ENCODE peak calls at places on chromosomes 2 and 18, in six cellular contexts. One of them, this sample, is unnamed.

GRCh38 chr2:19644763-19645162 is 257.0 kb downstream of the TTC32 start:
- DNase-seq in heart right ventricle: no peak
- DNase-seq in fibroblast of mammary gland: no peak
- DNase-seq in effector memory CD4-positive, alpha-beta T cell: no peak
- DNase-seq in astrocyte: no peak
- DNase-seq in pancreas: no peak
- DNase-seq in this sample: no peak

GRCh38 chr2:29209551-29209950 is 94.3 kb downstream of the CLIP4 start:
- DNase-seq in heart right ventricle: no peak
- DNase-seq in fibroblast of mammary gland: no peak
- DNase-seq in effector memory CD4-positive, alpha-beta T cell: no peak
- DNase-seq in astrocyte: no peak
- DNase-seq in pancreas: no peak
- DNase-seq in this sample: no peak

GRCh38 chr18:55048892-55049291 is 89.6 kb upstream of the CCDC68 start:
- DNase-seq in heart right ventricle: no peak
- DNase-seq in fibroblast of mammary gland: peak; percentile 73
- DNase-seq in effector memory CD4-positive, alpha-beta T cell: no peak
- DNase-seq in astrocyte: peak; percentile 60
- DNase-seq in pancreas: no peak
- DNase-seq in this sample: no peak

GRCh38 chr2:177579486-177580036 is 187.0 kb downstream of the AGPS start:
- DNase-seq in heart right ventricle: no peak
- DNase-seq in fibroblast of mammary gland: no peak
- DNase-seq in effector memory CD4-positive, alpha-beta T cell: no peak
- DNase-seq in astrocyte: no peak
- DNase-seq in pancreas: no peak
- DNase-seq in this sample: no peak

GRCh38 chr2:10371441-10372194 is 68.9 kb downstream of the HPCAL1 start:
- DNase-seq in heart right ventricle: no peak
- DNase-seq in fibroblast of mammary gland: no peak
- DNase-seq in effector memory CD4-positive, alpha-beta T cell: no peak
- DNase-seq in astrocyte: no peak
- DNase-seq in pancreas: no peak
- DNase-seq in this sample: no peak

GRCh38 chr2:193808877-193809276 is 1614.1 kb upstream of the TMEFF2 start:
- DNase-seq in heart right ventricle: no peak
- DNase-seq in fibroblast of mammary gland: no peak
- DNase-seq in effector memory CD4-positive, alpha-beta T cell: no peak
- DNase-seq in astrocyte: no peak
- DNase-seq in pancreas: no peak
- DNase-seq in this sample: no peak

GRCh38 chr2:46871976-46872381 is 43.6 kb downstream of the MCFD2 start:
- DNase-seq in heart right ventricle: no peak
- DNase-seq in fibroblast of mammary gland: no peak
- DNase-seq in effector memory CD4-positive, alpha-beta T cell: no peak
- DNase-seq in astrocyte: no peak
- DNase-seq in pancreas: no peak
- DNase-seq in this sample: no peak

GRCh38 chr2:134231965-134232340 is 21.9 kb upstream of the MGAT5 start:
- DNase-seq in heart right ventricle: no peak
- DNase-seq in fibroblast of mammary gland: peak; percentile 76
- DNase-seq in effector memory CD4-positive, alpha-beta T cell: no peak
- DNase-seq in astrocyte: peak; percentile 76
- DNase-seq in pancreas: no peak
- DNase-seq in this sample: no peak

GRCh38 chr2:96413067-96413722 is 77.6 kb downstream of the NCAPH start:
- DNase-seq in heart right ventricle: no peak
- DNase-seq in fibroblast of mammary gland: no peak
- DNase-seq in effector memory CD4-positive, alpha-beta T cell: no peak
- DNase-seq in astrocyte: peak; percentile 20
- DNase-seq in pancreas: peak; percentile 27
- DNase-seq in this sample: no peak

GRCh38 chr2:237309011-237309410 is 105.0 kb downstream of the COL6A3 start:
- DNase-seq in heart right ventricle: no peak
- DNase-seq in fibroblast of mammary gland: no peak
- DNase-seq in effector memory CD4-positive, alpha-beta T cell: no peak
- DNase-seq in astrocyte: no peak
- DNase-seq in pancreas: no peak
- DNase-seq in this sample: no peak

GRCh38 chr2:181694271-181694670 is 14.0 kb upstream of the NEUROD1 start:
- DNase-seq in heart right ventricle: no peak
- DNase-seq in fibroblast of mammary gland: no peak
- DNase-seq in effector memory CD4-positive, alpha-beta T cell: no peak
- DNase-seq in astrocyte: no peak
- DNase-seq in pancreas: no peak
- DNase-seq in this sample: no peak

GRCh38 chr18:70892381-70892780 is 603.5 kb downstream of the SOCS6 start:
- DNase-seq in heart right ventricle: no peak
- DNase-seq in fibroblast of mammary gland: no peak
- DNase-seq in effector memory CD4-positive, alpha-beta T cell: no peak
- DNase-seq in astrocyte: no peak
- DNase-seq in pancreas: no peak
- DNase-seq in this sample: no peak
- H3K4me3 ChIP-seq in heart right ventricle: no peak overlapping the region
- H3K4me3 ChIP-seq in fibroblast of mammary gland: no peak overlapping the region
- H3K4me3 ChIP-seq in effector memory CD4-positive, alpha-beta T cell: no peak overlapping the region
- H3K4me3 ChIP-seq in astrocyte: no peak overlapping the region
- H3K4me3 ChIP-seq in pancreas: no peak overlapping the region
- H3K4me3 ChIP-seq in this sample: no peak overlapping the region

GRCh38 chr2:233062946-233063268 is 2.8 kb downstream of the INPP5D start:
- DNase-seq in heart right ventricle: no peak
- DNase-seq in fibroblast of mammary gland: no peak
- DNase-seq in effector memory CD4-positive, alpha-beta T cell: no peak
- DNase-seq in astrocyte: no peak
- DNase-seq in pancreas: no peak
- DNase-seq in this sample: no peak
- H3K4me3 ChIP-seq in heart right ventricle: peak overlapping the region; percentile 68
- H3K4me3 ChIP-seq in fibroblast of mammary gland: no peak overlapping the region
- H3K4me3 ChIP-seq in effector memory CD4-positive, alpha-beta T cell: peak overlapping the region; percentile 63
- H3K4me3 ChIP-seq in astrocyte: no peak overlapping the region
- H3K4me3 ChIP-seq in pancreas: no peak overlapping the region
- H3K4me3 ChIP-seq in this sample: no peak overlapping the region

DNA sequence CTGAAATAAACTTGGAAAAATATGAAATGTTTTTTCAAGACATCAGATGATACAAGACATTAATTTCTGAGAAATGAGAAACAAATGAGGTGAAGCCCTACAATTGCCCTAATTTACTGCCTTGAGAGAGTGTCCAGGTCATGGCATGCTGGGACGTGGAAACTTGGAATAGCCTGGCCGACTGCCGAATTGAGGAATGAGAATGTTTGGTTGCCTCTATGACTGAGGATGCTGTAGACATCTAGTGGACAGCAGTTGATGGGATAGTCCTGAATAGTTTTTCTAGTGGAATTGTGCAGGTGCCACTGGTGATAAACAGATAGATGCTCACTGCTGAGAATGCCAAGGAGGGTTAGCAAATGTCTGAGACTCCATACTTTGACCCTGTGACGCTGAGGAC is 56.4 kb upstream of the CWC22 start:
- DNase-seq in heart right ventricle: no peak
- DNase-seq in fibroblast of mammary gland: peak; percentile 46
- DNase-seq in effector memory CD4-positive, alpha-beta T cell: no peak
- DNase-seq in astrocyte: no peak
- DNase-seq in pancreas: no peak
- DNase-seq in this sample: no peak
- H3K4me3 ChIP-seq in heart right ventricle: no peak overlapping the region
- H3K4me3 ChIP-seq in fibroblast of mammary gland: no peak overlapping the region
- H3K4me3 ChIP-seq in effector memory CD4-positive, alpha-beta T cell: no peak overlapping the region
- H3K4me3 ChIP-seq in astrocyte: no peak overlapping the region
- H3K4me3 ChIP-seq in pancreas: no peak overlapping the region
- H3K4me3 ChIP-seq in this sample: no peak overlapping the region

GRCh38 chr2:106012591-106013347 is 181.3 kb downstream of the UXS1 start:
- DNase-seq in heart right ventricle: no peak
- DNase-seq in fibroblast of mammary gland: no peak
- DNase-seq in effector memory CD4-positive, alpha-beta T cell: no peak
- DNase-seq in astrocyte: no peak
- DNase-seq in pancreas: no peak
- DNase-seq in this sample: no peak
- H3K4me3 ChIP-seq in heart right ventricle: no peak overlapping the region
- H3K4me3 ChIP-seq in fibroblast of mammary gland: no peak overlapping the region
- H3K4me3 ChIP-seq in effector memory CD4-positive, alpha-beta T cell: no peak overlapping the region
- H3K4me3 ChIP-seq in astrocyte: no peak overlapping the region
- H3K4me3 ChIP-seq in pancreas: no peak overlapping the region
- H3K4me3 ChIP-seq in this sample: no peak overlapping the region

GRCh38 chr18:51107082-51107481 is 77.1 kb downstream of the SMAD4 start:
- DNase-seq in heart right ventricle: no peak
- DNase-seq in fibroblast of mammary gland: no peak
- DNase-seq in effector memory CD4-positive, alpha-beta T cell: no peak
- DNase-seq in astrocyte: no peak
- DNase-seq in pancreas: no peak
- DNase-seq in this sample: no peak

GRCh38 chr18:51108330-51108729 is 78.3 kb downstream of the SMAD4 start:
- DNase-seq in heart right ventricle: no peak
- DNase-seq in fibroblast of mammary gland: no peak
- DNase-seq in effector memory CD4-positive, alpha-beta T cell: no peak
- DNase-seq in astrocyte: no peak
- DNase-seq in pancreas: no peak
- DNase-seq in this sample: no peak

GRCh38 chr18:51107594-51108305 is 77.7 kb downstream of the SMAD4 start:
- DNase-seq in heart right ventricle: no peak
- DNase-seq in fibroblast of mammary gland: no peak
- DNase-seq in effector memory CD4-positive, alpha-beta T cell: no peak
- DNase-seq in astrocyte: no peak
- DNase-seq in pancreas: no peak
- DNase-seq in this sample: no peak

DNA sequence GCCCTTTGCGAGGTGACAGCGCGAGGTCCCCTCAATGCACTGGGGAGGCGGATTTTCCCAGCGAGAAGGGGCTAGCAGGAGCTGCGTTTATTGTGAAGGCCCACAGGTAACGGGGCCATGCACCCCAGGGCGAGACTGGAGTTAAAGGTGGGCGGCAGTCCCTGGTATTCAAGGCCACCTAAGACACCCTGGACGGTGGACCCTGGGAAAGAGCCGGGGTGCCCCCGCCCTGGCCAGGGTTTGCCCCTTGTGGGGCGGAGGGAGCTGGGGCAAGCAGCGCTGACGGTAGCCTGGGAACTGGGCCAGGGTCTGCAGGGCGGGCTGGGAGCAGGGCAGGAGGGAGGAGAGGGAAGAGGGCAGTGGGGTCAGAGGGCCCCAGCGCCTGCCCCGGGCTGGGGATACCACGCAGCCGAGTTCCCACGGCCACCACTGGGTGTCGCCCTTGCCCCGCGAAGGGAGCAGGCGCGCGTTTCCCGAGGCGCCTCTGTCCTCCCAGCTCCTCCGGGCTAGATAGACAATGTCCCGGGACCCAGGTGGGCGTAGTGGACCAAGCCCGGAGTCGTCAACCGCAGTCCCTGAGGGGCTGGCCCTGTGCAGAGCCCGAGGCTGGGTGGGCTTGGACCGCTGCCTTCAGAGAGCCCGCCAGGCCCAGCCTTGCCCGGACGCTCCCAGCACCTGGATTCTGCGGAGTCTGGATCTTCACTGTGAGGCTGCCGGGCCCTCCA is 80.2 kb downstream of the SMAD4 start:
- DNase-seq in heart right ventricle: peak; percentile 76
- DNase-seq in fibroblast of mammary gland: peak; percentile 28
- DNase-seq in effector memory CD4-positive, alpha-beta T cell: peak; percentile 18
- DNase-seq in astrocyte: no peak
- DNase-seq in pancreas: peak; percentile 72
- DNase-seq in this sample: no peak
- H3K4me3 ChIP-seq in heart right ventricle: no peak overlapping the region
- H3K4me3 ChIP-seq in fibroblast of mammary gland: no peak overlapping the region
- H3K4me3 ChIP-seq in effector memory CD4-positive, alpha-beta T cell: no peak overlapping the region
- H3K4me3 ChIP-seq in astrocyte: no peak overlapping the region
- H3K4me3 ChIP-seq in pancreas: no peak overlapping the region
- H3K4me3 ChIP-seq in this sample: no peak overlapping the region

DNA sequence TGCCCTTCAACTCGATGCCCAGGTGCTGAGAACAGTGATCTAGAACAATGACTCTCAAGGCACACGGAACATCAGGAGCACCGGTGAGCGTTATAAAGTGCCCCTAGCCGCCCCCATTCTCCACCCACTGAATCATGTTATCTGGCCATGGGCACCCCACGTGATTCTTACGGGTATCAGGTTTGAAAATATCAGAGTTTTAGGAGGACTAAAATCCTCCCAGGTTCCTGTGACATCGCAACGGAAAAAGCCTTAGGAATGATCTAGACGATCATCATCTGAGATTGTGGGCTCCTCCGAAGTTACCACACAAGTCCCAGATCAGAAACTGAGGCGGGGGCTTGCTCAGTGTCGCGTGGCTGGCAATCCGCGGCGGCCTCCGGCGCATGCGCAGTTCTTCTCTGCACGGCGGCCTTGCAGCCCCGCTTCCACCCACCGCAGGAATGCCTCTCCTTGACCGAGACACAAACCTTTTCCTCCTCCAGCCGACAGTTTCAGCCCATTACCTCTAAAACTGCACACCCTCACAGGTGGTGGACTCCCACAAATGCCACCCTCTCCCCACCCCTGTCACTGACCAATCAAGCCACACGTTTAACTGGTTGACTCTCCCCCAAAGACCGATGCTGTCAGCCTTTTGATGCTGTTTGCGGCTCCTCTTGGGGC is 5.8 kb upstream of the MRPL33 start:
- DNase-seq in heart right ventricle: peak; percentile 63
- DNase-seq in fibroblast of mammary gland: peak; percentile 25
- DNase-seq in effector memory CD4-positive, alpha-beta T cell: peak; percentile 6
- DNase-seq in astrocyte: peak; percentile 48
- DNase-seq in pancreas: peak; percentile 82
- DNase-seq in this sample: no peak
- H3K4me3 ChIP-seq in heart right ventricle: peak overlapping the region; percentile 44
- H3K4me3 ChIP-seq in fibroblast of mammary gland: peak overlapping the region; percentile 10
- H3K4me3 ChIP-seq in effector memory CD4-positive, alpha-beta T cell: peak overlapping the region; percentile 7
- H3K4me3 ChIP-seq in astrocyte: no peak overlapping the region
- H3K4me3 ChIP-seq in pancreas: no peak overlapping the region
- H3K4me3 ChIP-seq in this sample: peak overlapping the region; percentile 14

GRCh38 chr2:98823196-98824166 is 92.5 kb upstream of the MGAT4A start:
- DNase-seq in heart right ventricle: peak; percentile 32
- DNase-seq in fibroblast of mammary gland: no peak
- DNase-seq in effector memory CD4-positive, alpha-beta T cell: no peak
- DNase-seq in astrocyte: no peak
- DNase-seq in pancreas: no peak
- DNase-seq in this sample: no peak
- H3K4me3 ChIP-seq in heart right ventricle: peak overlapping the region; percentile 61
- H3K4me3 ChIP-seq in fibroblast of mammary gland: no peak overlapping the region
- H3K4me3 ChIP-seq in effector memory CD4-positive, alpha-beta T cell: peak overlapping the region; percentile 57
- H3K4me3 ChIP-seq in astrocyte: no peak overlapping the region
- H3K4me3 ChIP-seq in pancreas: peak overlapping the region; percentile 15
- H3K4me3 ChIP-seq in this sample: peak overlapping the region; percentile 34

This sample was measured in esophagus squamous epithelium.